ENCODE peak calls at places on chromosomes 2 and 18, in four cellular contexts. One of them, this sample, is unnamed. For H3K4me1, the result is how much of the 10 kb centered on the place peaks cover.

GRCh38 chr2:108579631-108580030 is 45.4 kb downstream of the LIMS1 start:
- DNase-seq in CD8-positive, alpha-beta T cell: no peak
- DNase-seq in SK-N-SH: no peak
- DNase-seq in HCT116: no peak
- DNase-seq in this sample: no peak

GRCh38 chr2:151720521-151720920 is 13.8 kb downstream of the NEB start:
- DNase-seq in CD8-positive, alpha-beta T cell: no peak
- DNase-seq in SK-N-SH: no peak
- DNase-seq in HCT116: no peak
- DNase-seq in this sample: no peak

GRCh38 chr2:16197504-16198147 is 257.3 kb downstream of the MYCN start:
- DNase-seq in CD8-positive, alpha-beta T cell: no peak
- DNase-seq in SK-N-SH: peak
- DNase-seq in HCT116: no peak
- DNase-seq in this sample: no peak

GRCh38 chr2:203718087-203718486 is 11.6 kb downstream of the CD28 start:
- DNase-seq in CD8-positive, alpha-beta T cell: peak
- DNase-seq in SK-N-SH: no peak
- DNase-seq in HCT116: no peak
- DNase-seq in this sample: no peak

GRCh38 chr18:644395-645004 is 13.0 kb upstream of the TYMS start:
- DNase-seq in CD8-positive, alpha-beta T cell: no peak
- DNase-seq in SK-N-SH: no peak
- DNase-seq in HCT116: no peak
- DNase-seq in this sample: no peak

GRCh38 chr2:199468561-199469513 is 11.1 kb upstream of the SATB2 start:
- DNase-seq in CD8-positive, alpha-beta T cell: no peak
- DNase-seq in SK-N-SH: peak
- DNase-seq in HCT116: no peak
- DNase-seq in this sample: no peak

GRCh38 chr2:98521266-98521665 is 76.6 kb downstream of the INPP4A start:
- DNase-seq in CD8-positive, alpha-beta T cell: no peak
- DNase-seq in SK-N-SH: no peak
- DNase-seq in HCT116: no peak
- DNase-seq in this sample: no peak

GRCh38 chr2:64795024-64795592 is 141.4 kb upstream of the SERTAD2 start:
- DNase-seq in CD8-positive, alpha-beta T cell: no peak
- DNase-seq in SK-N-SH: no peak
- DNase-seq in HCT116: no peak
- DNase-seq in this sample: no peak

GRCh38 chr2:120914839-120915521 is 179.3 kb downstream of the GLI2 start:
- DNase-seq in CD8-positive, alpha-beta T cell: no peak
- DNase-seq in SK-N-SH: no peak
- DNase-seq in HCT116: no peak
- DNase-seq in this sample: no peak

GRCh38 chr2:72917875-72918660 is 749 bp downstream of the EMX1 start:
- DNase-seq in CD8-positive, alpha-beta T cell: no peak
- DNase-seq in SK-N-SH: peak
- DNase-seq in HCT116: no peak
- DNase-seq in this sample: no peak

DNA sequence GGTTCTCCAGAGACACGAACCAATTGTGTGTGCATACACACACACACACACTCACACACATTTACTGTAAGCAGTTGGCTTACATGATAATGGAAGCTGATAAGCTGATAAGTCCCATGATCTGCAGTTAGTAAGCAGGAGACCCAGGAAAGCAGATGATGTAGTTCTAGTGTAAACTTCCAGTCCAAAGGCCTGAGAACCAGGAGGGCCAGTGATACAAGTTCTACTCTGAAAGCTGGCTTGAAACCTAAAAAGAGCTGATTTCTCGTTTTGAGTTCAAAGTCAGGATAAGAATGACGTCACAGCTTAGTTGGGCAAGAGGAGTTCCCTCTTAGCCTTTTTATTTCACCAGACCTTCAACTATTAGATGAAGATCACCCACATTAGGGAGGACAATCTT is 558.8 kb upstream of the PIK3C3 start:
- DNase-seq in CD8-positive, alpha-beta T cell: no peak
- DNase-seq in SK-N-SH: no peak
- DNase-seq in HCT116: no peak
- DNase-seq in this sample: no peak
- H3K4me1 ChIP-seq in CD8-positive, alpha-beta T cell: under half
- H3K4me1 ChIP-seq in SK-N-SH: under half
- H3K4me1 ChIP-seq in HCT116: under half
- H3K4me1 ChIP-seq in this sample: under half

DNA sequence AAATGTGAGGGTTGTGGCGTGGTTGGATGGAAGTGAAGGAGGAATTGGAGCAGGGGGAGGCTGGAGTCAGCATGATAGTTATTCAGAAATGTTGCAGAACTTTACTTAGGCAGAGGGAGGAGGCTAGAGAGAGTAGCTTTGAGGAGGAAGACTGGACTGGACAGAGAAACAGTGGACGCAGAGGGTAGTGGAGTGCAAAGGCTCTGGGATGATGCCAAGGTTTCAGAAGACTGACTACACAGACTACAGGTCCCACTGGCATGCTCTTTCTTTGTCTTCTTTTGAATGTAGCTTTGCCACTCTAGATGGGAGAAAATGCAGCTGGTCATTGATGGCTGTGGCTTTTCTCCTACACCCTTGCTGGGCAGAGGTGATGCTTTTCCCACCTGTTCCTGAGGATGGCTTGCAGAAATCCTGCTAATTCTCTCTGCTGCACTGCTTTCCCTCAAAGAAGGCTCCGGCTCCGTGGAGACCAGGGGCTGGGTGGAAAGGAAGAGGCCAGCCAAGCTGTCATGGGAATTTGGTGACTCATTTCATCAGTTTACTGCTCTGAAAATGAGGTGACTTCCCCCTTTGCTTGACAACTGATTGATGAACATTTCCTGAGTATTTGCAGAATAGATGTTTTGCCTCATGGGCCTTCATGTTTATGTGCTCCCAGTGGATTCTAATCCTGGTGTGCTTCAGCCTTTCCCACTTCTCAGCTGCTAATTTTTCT is 42.4 kb downstream of the MEIS1 start:
- DNase-seq in CD8-positive, alpha-beta T cell: no peak
- DNase-seq in SK-N-SH: no peak
- DNase-seq in HCT116: no peak
- DNase-seq in this sample: no peak
- H3K4me1 ChIP-seq in CD8-positive, alpha-beta T cell: under half
- H3K4me1 ChIP-seq in SK-N-SH: under half
- H3K4me1 ChIP-seq in HCT116: under half
- H3K4me1 ChIP-seq in this sample: under half

DNA sequence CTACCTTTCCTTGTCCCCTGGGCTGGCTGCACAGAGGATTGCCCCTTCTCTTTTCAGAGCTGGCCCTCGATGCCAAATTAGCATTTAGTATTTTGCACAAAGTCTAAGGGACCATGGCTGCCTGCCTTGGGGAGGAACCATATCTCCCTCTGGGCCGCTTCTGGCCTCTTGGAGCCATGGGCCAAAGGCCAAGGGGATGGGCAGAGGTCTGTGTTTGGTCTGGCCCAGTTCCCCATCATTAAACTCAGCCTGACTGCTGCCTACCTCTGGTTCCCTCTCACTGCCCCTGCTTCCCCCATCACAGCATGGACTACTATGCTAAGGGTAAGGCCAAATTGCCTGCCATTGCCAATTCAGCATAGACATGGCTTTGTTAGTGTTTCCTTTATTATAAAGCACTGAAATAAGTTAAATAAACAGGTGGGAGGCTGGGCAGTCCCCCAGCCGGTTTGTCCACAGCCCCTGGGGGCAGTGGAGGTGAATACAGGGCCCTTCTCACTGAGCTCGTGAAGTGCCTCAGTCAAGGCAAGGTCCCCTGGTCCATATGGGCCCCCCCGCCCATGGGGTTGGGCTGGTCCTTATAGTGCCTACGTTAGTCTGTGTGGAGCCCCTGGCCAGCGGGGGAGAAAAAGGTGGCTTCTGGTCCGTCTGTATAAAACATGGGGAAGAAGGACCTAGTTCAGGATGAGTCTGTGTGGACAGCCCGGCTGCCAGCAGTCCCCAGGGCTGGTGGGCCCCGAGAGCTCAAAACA is 3.5 kb downstream of the ZNF513 start:
- DNase-seq in CD8-positive, alpha-beta T cell: no peak
- DNase-seq in SK-N-SH: no peak
- DNase-seq in HCT116: no peak
- DNase-seq in this sample: no peak
- H3K4me1 ChIP-seq in CD8-positive, alpha-beta T cell: under half
- H3K4me1 ChIP-seq in SK-N-SH: under half
- H3K4me1 ChIP-seq in HCT116: under half
- H3K4me1 ChIP-seq in this sample: under half

GRCh38 chr2:105932582-105932981 is 187.9 kb downstream of the NCK2 start:
- DNase-seq in CD8-positive, alpha-beta T cell: no peak
- DNase-seq in SK-N-SH: no peak
- DNase-seq in HCT116: no peak
- DNase-seq in this sample: no peak
- H3K4me1 ChIP-seq in CD8-positive, alpha-beta T cell: half or more
- H3K4me1 ChIP-seq in SK-N-SH: under half
- H3K4me1 ChIP-seq in HCT116: under half
- H3K4me1 ChIP-seq in this sample: under half

DNA sequence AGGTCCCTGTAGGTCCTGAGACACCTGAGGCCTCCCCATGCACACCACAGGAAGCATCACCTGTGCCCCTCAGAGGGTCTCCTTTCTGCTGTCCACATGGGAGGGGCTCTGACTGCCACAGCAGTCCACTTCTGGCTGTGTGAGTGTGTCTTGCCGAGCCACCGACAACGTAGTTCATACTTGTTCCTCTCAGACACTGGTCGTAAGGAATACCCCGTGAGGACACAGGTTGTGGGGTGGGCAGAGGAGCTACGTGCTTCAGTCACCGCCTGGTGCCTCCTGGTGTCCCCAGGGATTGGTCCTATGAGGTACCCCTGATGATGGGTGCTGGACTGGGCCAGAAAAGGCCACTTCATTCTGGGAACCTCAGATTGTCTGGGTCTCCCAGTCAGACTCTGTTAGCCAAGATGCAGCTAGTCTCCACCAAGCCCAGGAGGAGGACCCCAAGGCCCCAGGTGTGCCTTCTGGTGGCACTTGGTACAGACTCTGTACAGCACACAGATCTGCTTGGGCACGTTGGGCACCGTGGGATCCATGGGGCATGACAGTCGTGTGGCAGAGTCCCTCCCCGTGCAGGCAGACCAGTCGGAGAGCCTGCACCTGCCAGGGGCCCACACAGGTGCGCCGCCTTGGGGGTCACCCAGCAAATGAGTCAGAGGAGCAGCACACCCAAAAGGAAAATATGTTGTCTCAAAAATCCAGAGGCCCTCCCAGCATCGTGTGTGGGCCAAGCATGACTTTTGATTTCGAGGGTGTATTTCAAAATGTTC is 2.5 kb downstream of the ARHGEF4 start:
- DNase-seq in CD8-positive, alpha-beta T cell: no peak
- DNase-seq in SK-N-SH: no peak
- DNase-seq in HCT116: no peak
- DNase-seq in this sample: no peak
- H3K4me1 ChIP-seq in CD8-positive, alpha-beta T cell: under half
- H3K4me1 ChIP-seq in SK-N-SH: under half
- H3K4me1 ChIP-seq in HCT116: under half
- H3K4me1 ChIP-seq in this sample: under half

This sample was measured in keratinocyte.